ENCODE peak calls at places on chromosome 14, in six cellular contexts. T is mucosa of descending colon, J is right lobe of liver, C is aorta, P is HFF-Myc, U is mammary epithelial cell. N is an unnamed sample.

GRCh38 chr14:29709490-29709889 is 218.2 kb downstream of the PRKD1 start:
- DNase-seq in C (no peak), J (no peak), P (no peak), T (no peak), U (no peak), N (no peak)

GRCh38 chr14:61211476-61212262 is 69.5 kb downstream of the TMEM30B start:
- DNase-seq in C (no peak), T (no peak), J (no peak), P (no peak), U (no peak), N (no peak)

GRCh38 chr14:52271538-52271937 is 4.0 kb downstream of the PTGDR start:
- DNase-seq in U (no peak), T (no peak), J (no peak), P (no peak), C (no peak), N (no peak)

GRCh38 chr14:31965735-31966598 is 111.1 kb upstream of the ARHGAP5 start:
- DNase-seq in J (no peak), P (no peak), T (no peak), C (no peak), U (peak), N (no peak)

GRCh38 chr14:28571636-28572035 is 195.0 kb upstream of the FOXG1 start:
- DNase-seq in U (peak), P (no peak), J (no peak), C (no peak), T (no peak), N (no peak)

GRCh38 chr14:100147181-100147631 is 12.2 kb downstream of the DEGS2 start:
- DNase-seq in P (no peak), U (no peak), C (no peak), T (peak), J (no peak), N (peak)

GRCh38 chr14:58873228-58873953 is 235.6 kb downstream of the DACT1 start:
- DNase-seq in J (no peak), U (no peak), T (peak), P (no peak), C (no peak), N (no peak)

GRCh38 chr14:81137316-81137715 is 83.4 kb downstream of the GTF2A1 start:
- DNase-seq in C (no peak), T (no peak), U (peak), P (peak), J (no peak), N (no peak)

GRCh38 chr14:92556255-92556741 is 42.7 kb downstream of the RIN3 start:
- DNase-seq in U (no peak), C (no peak), T (no peak), J (no peak), P (no peak), N (no peak)

GRCh38 chr14:102086346-102086971 is 385 bp downstream of the HSP90AA1 start:
- DNase-seq in P (no peak), J (no peak), T (peak), U (peak), C (peak), N (peak)

GRCh38 chr14:38074754-38075153 is 132.9 kb upstream of the SSTR1 start:
- DNase-seq in T (no peak), U (no peak), J (no peak), P (no peak), C (no peak), N (no peak)

GRCh38 chr14:74658535-74659130 is 46.6 kb upstream of the LTBP2 start:
- DNase-seq in C (no peak), U (no peak), P (no peak), J (no peak), T (no peak), N (no peak)

GRCh38 chr14:104583424-104584114 is 4.0 kb downstream of the C14orf180 start:
- DNase-seq in C (no peak), U (no peak), P (no peak), T (no peak), J (no peak), N (no peak)

GRCh38 chr14:100904307-100905019 is 941 bp upstream of the RTL1 start:
- DNase-seq in C (peak), P (no peak), T (no peak), U (no peak), J (no peak), N (no peak)

GRCh38 chr14:24430682-24431568 is 1.2 kb downstream of the KHNYN start:
- DNase-seq in P (no peak), U (peak), T (peak), J (no peak), C (peak), N (peak)

GRCh38 chr14:36856095-36856878 is 194.6 kb downstream of the PAX9 start:
- DNase-seq in T (peak), U (no peak), C (no peak), J (no peak), P (no peak), N (no peak)

GRCh38 chr14:23693252-23693775 is 57.1 kb downstream of the DHRS2 start:
- DNase-seq in P (no peak), T (no peak), J (no peak), U (no peak), C (no peak), N (no peak)

GRCh38 chr14:35044939-35045797 is 904 bp upstream of the FAM177A1 start:
- DNase-seq in U (no peak), P (no peak), J (no peak), C (no peak), T (no peak), N (no peak)

GRCh38 chr14:32078794-32079663 is 1.9 kb downstream of the ARHGAP5 start:
- DNase-seq in P (no peak), T (no peak), U (peak), C (no peak), J (no peak), N (no peak)

GRCh38 chr14:35078082-35078481 is 32.0 kb downstream of the FAM177A1 start:
- DNase-seq in P (no peak), T (no peak), C (no peak), U (no peak), J (peak), N (no peak)

GRCh38 chr14:34461334-34462131 is 507 bp downstream of the SPTSSA start:
- DNase-seq in J (peak), C (no peak), T (peak), P (peak), U (peak), N (peak)

GRCh38 chr14:93915800-93916199 is 11.3 kb upstream of the FAM181A start:
- DNase-seq in T (no peak), P (no peak), J (no peak), C (no peak), U (no peak), N (no peak)

GRCh38 chr14:76917158-76917596 is 91.0 kb downstream of the LRRC74A start:
- DNase-seq in J (no peak), C (no peak), P (no peak), U (peak), T (peak), N (no peak)

GRCh38 chr14:35446450-35446849 is 41.9 kb upstream of the NFKBIA start:
- DNase-seq in T (no peak), U (no peak), C (no peak), P (no peak), J (no peak), N (no peak)

GRCh38 chr14:99260652-99261551 is 11.1 kb downstream of the BCL11B start:
- DNase-seq in J (no peak), P (no peak), T (no peak), C (no peak), U (no peak), N (peak)

GRCh38 chr14:91264151-91265150 is 19.9 kb upstream of the GPR68 start:
- DNase-seq in U (no peak), P (no peak), J (no peak), C (no peak), T (peak), N (no peak)

GRCh38 chr14:68786491-68787234 is 6.2 kb downstream of the ZFP36L1 start:
- DNase-seq in P (no peak), C (no peak), U (peak), J (no peak), T (no peak), N (no peak)

GRCh38 chr14:75016815-75017214 is 14.1 kb downstream of the EIF2B2 start:
- DNase-seq in U (no peak), J (no peak), T (no peak), C (no peak), P (no peak), N (no peak)

GRCh38 chr14:87411370-87411769 is 581.6 kb downstream of the GALC start:
- DNase-seq in P (no peak), T (no peak), J (no peak), U (no peak), C (no peak), N (no peak)

GRCh38 chr14:94180655-94181271 is 6.6 kb downstream of the PPP4R4 start:
- DNase-seq in C (no peak), U (peak), T (no peak), J (no peak), P (peak), N (peak)

GRCh38 chr14:102870994-102871831 is 51.2 kb upstream of the AMN start:
- DNase-seq in T (no peak), C (no peak), U (no peak), P (no peak), J (peak), N (no peak)

GRCh38 chr14:75303415-75303814 is 24.8 kb downstream of the FOS start:
- DNase-seq in P (no peak), T (no peak), U (peak), C (peak), J (peak), N (no peak)